ENCODE peak calls at places on chromosome 22, in seven cellular contexts. R, A, B, D, I, V and Z are unnamed samples.

GRCh38 chr22:39839917-39840510 is 53.5 kb downstream of the ENTHD1 start:
- DNase-seq in B (no peak), R (no peak), V (no peak), I (no peak), A (no peak), D (no peak), Z (no peak)

GRCh38 chr22:35586771-35587170 is 30.4 kb downstream of the MB start:
- DNase-seq in A (no peak), D (no peak), V (no peak), R (no peak), I (no peak), B (no peak), Z (no peak)

GRCh38 chr22:24550028-24550901 is 4.7 kb downstream of the GUCD1 start:
- DNase-seq in D (no peak), B (no peak), V (no peak), I (no peak), A (no peak), R (no peak), Z (no peak)

GRCh38 chr22:50613291-50613981 is 12.8 kb downstream of the MAPK8IP2 start:
- DNase-seq in R (peak), V (no peak), D (no peak), B (peak), A (no peak), I (no peak), Z (no peak)

GRCh38 chr22:31210830-31211503 is 1.1 kb upstream of the LIMK2 start:
- DNase-seq in B (no peak), V (no peak), D (no peak), R (no peak), I (no peak), A (no peak), Z (no peak)

GRCh38 chr22:26589367-26589844 is 526 bp downstream of the TPST2 start:
- DNase-seq in B (peak), V (peak), D (no peak), I (peak), A (peak), R (no peak), Z (no peak)

GRCh38 chr22:28768701-28769393 is 3.6 kb upstream of the CCDC117 start:
- DNase-seq in A (no peak), D (no peak), I (no peak), R (no peak), B (no peak), V (no peak), Z (no peak)

GRCh38 chr22:49827307-49827852 is 293 bp downstream of the BRD1 start:
- DNase-seq in I (no peak), B (no peak), A (no peak), V (no peak), D (no peak), R (no peak), Z (no peak)

GRCh38 chr22:40512426-40513136 is 123.9 kb downstream of the MRTFA start:
- DNase-seq in B (no peak), V (no peak), R (no peak), I (no peak), A (no peak), D (no peak), Z (no peak)

GRCh38 chr22:28773461-28773867 is 969 bp downstream of the CCDC117 start:
- DNase-seq in B (no peak), A (no peak), D (no peak), I (no peak), R (no peak), V (no peak), Z (no peak)

GRCh38 chr22:40400173-40400572 is 29.8 kb downstream of the SGSM3 start:
- DNase-seq in A (no peak), V (no peak), D (peak), I (no peak), B (peak), R (no peak), Z (no peak)

GRCh38 chr22:17951315-17951714 is 73.0 kb downstream of the MICAL3 start:
- DNase-seq in V (no peak), B (no peak), R (no peak), D (no peak), A (no peak), I (no peak), Z (no peak)

GRCh38 chr22:24157783-24158170 is 23.5 kb upstream of the SUSD2 start:
- DNase-seq in V (no peak), A (no peak), D (no peak), I (no peak), R (no peak), B (peak), Z (no peak)

GRCh38 chr22:39240841-39241631 is 3.7 kb downstream of the PDGFB start:
- DNase-seq in R (peak), B (no peak), V (no peak), D (no peak), A (peak), I (no peak), Z (no peak)

GRCh38 chr22:39567135-39567946 is 3.2 kb upstream of the CACNA1I start:
- DNase-seq in R (no peak), B (peak), V (no peak), I (no peak), A (no peak), D (no peak), Z (no peak)

GRCh38 chr22:34102633-34103032 is 182.4 kb upstream of the LARGE1 start:
- DNase-seq in R (no peak), D (no peak), A (no peak), B (no peak), I (no peak), V (no peak), Z (no peak)

GRCh38 chr22:31646186-31647019 is 15.6 kb downstream of the PISD start:
- DNase-seq in B (no peak), A (no peak), D (no peak), R (no peak), V (no peak), I (no peak), Z (no peak)

GRCh38 chr22:41289681-41290080 is 3.7 kb upstream of the RANGAP1 start:
- DNase-seq in I (no peak), D (no peak), V (no peak), B (no peak), A (no peak), R (no peak), Z (no peak)

GRCh38 chr22:20977019-20977418 is 5.1 kb upstream of the LZTR1 start:
- DNase-seq in B (no peak), R (no peak), I (no peak), A (no peak), V (no peak), D (no peak), Z (no peak)

GRCh38 chr22:20867179-20868099 is 8.6 kb downstream of the SNAP29 start:
- DNase-seq in B (no peak), V (no peak), I (no peak), A (no peak), R (no peak), D (no peak), Z (no peak)

GRCh38 chr22:30414525-30415047 is 11.0 kb upstream of the MTFP1 start:
- DNase-seq in R (no peak), V (no peak), A (no peak), D (no peak), I (no peak), B (no peak), Z (no peak)

GRCh38 chr22:16917144-16918003 is 90.6 kb downstream of the GAB4 start:
- DNase-seq in B (no peak), A (peak), D (peak), V (peak), I (peak), R (peak), Z (peak)

GRCh38 chr22:25564979-25565677 is 653 bp downstream of the GRK3 start:
- DNase-seq in R (no peak), V (peak), I (peak), B (peak), D (peak), A (peak), Z (peak)

GRCh38 chr22:47307812-47308211 is 545.4 kb downstream of the TBC1D22A start:
- DNase-seq in D (no peak), A (no peak), I (no peak), R (no peak), V (no peak), B (no peak), Z (no peak)

GRCh38 chr22:44525872-44526271 is 27.8 kb upstream of the RTL6 start:
- DNase-seq in A (no peak), V (no peak), I (no peak), R (no peak), B (no peak), D (no peak), Z (no peak)

GRCh38 chr22:35538801-35539321 is 1.8 kb upstream of the RASD2 start:
- DNase-seq in R (no peak), A (no peak), B (no peak), I (peak), V (peak), D (no peak), Z (peak)

GRCh38 chr22:20951932-20952380 is 15.1 kb upstream of the AIFM3 start:
- DNase-seq in B (peak), R (no peak), V (no peak), D (no peak), I (no peak), A (no peak), Z (no peak)

GRCh38 chr22:21703684-21704316 is 31.8 kb downstream of the YPEL1 start:
- DNase-seq in R (no peak), I (no peak), D (no peak), B (no peak), V (no peak), A (no peak), Z (no peak)

GRCh38 chr22:49487950-49488349 is 339.7 kb downstream of the BRD1 start:
- DNase-seq in B (no peak), A (no peak), I (no peak), D (no peak), R (no peak), V (peak), Z (no peak)

GRCh38 chr22:44889233-44889878 is 120.4 kb downstream of the PHF21B start:
- DNase-seq in A (no peak), I (no peak), R (peak), B (peak), D (no peak), V (no peak), Z (no peak)

GRCh38 chr22:38871360-38872171 is 450 bp downstream of the CBX6 start:
- DNase-seq in I (no peak), B (peak), A (no peak), V (no peak), D (peak), R (no peak), Z (no peak)

GRCh38 chr22:25141994-25142620 is 57.6 kb upstream of the CRYBB3 start:
- DNase-seq in R (no peak), V (no peak), I (no peak), A (no peak), D (no peak), B (no peak), Z (no peak)

GRCh38 chr22:44304354-44304753 is 8.4 kb downstream of the SHISAL1 start:
- DNase-seq in V (no peak), R (no peak), A (no peak), D (no peak), I (no peak), B (no peak), Z (no peak)

GRCh38 chr22:39312410-39312809 is 7.0 kb downstream of the RPL3 start:
- DNase-seq in V (no peak), D (no peak), A (no peak), B (no peak), I (no peak), R (no peak), Z (no peak)

GRCh38 chr22:37103151-37103550 is 6.4 kb downstream of the TMPRSS6 start:
- DNase-seq in A (no peak), R (no peak), V (no peak), I (no peak), D (no peak), B (no peak), Z (no peak)

GRCh38 chr22:48459859-48460823 is 1367.5 kb downstream of the BRD1 start:
- DNase-seq in I (no peak), B (no peak), A (no peak), D (no peak), V (no peak), R (peak), Z (no peak)
- TF ChIP-seq CTCF in I (no peak), B (no peak), A (no peak), D (no peak), V (no peak), R (no peak), Z (no peak)

GRCh38 chr22:27686534-27686933 is 115.0 kb downstream of the MN1 start:
- DNase-seq in R (peak), I (no peak), V (no peak), B (no peak), D (no peak), A (peak), Z (no peak)
- TF ChIP-seq CTCF in R (no peak), I (no peak), V (no peak), B (no peak), D (no peak), A (no peak), Z (no peak)

GRCh38 chr22:46133588-46133855 is 16.8 kb upstream of the PPARA start:
- DNase-seq in D (no peak), R (no peak), A (no peak), B (no peak), I (no peak), V (no peak), Z (no peak)

GRCh38 chr22:46132830-46133587 is 17.3 kb upstream of the PPARA start:
- DNase-seq in V (no peak), B (no peak), I (no peak), A (peak), R (no peak), D (no peak), Z (no peak)

GRCh38 chr22:46128606-46129005 is 21.7 kb upstream of the PPARA start:
- DNase-seq in R (no peak), A (no peak), D (no peak), B (no peak), V (no peak), I (no peak), Z (no peak)

GRCh38 chr22:46129390-46130041 is 20.8 kb upstream of the PPARA start:
- DNase-seq in B (peak), V (no peak), R (no peak), D (peak), I (no peak), A (peak), Z (no peak)

DNA sequence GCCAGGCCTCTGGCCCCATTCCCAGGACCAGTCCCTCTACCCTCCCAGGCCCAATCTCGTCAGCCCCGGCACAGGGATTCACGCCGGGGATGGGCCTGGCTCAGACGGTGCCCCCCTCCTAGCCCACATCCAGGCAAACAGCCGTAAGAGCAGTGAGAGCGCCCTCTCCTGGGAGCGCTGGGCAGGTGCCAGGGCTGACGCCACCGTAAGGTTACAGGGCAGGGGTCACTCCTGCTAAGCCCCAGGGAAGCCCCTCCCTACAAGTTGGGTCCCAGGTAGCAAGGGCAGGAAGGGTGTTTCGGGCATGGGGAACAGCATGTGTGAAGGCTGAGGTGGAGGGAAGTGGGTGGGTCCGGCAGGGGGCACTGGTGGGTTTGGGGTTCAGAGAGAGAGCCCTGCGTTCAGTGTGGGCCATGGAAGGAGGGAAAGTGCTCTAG is 19.2 kb upstream of the PPARA start:
- DNase-seq in D (no peak), V (peak), A (peak), I (no peak), R (no peak), B (no peak), Z (no peak)
- TF ChIP-seq CTCF in D (no peak), V (peak), A (no peak), I (peak), R (no peak), B (no peak), Z (peak)

GRCh38 chr22:43096420-43096819 is 7.2 kb upstream of the TTLL1 start:
- DNase-seq in I (no peak), V (no peak), A (no peak), D (no peak), B (no peak), R (no peak), Z (no peak)

GRCh38 chr22:43090130-43090789 is 1.1 kb upstream of the TTLL1 start:
- DNase-seq in D (no peak), A (peak), B (no peak), R (no peak), V (no peak), I (no peak), Z (no peak)

GRCh38 chr22:43094551-43094950 is 5.4 kb upstream of the TTLL1 start:
- DNase-seq in V (no peak), A (no peak), I (no peak), D (no peak), B (no peak), R (no peak), Z (no peak)

GRCh38 chr22:43092085-43092484 is 2.9 kb upstream of the TTLL1 start:
- DNase-seq in V (no peak), D (no peak), A (no peak), I (no peak), B (no peak), R (no peak), Z (no peak)

GRCh38 chr22:43094085-43094484 is 4.9 kb upstream of the TTLL1 start:
- DNase-seq in R (no peak), I (no peak), A (peak), B (no peak), D (no peak), V (no peak), Z (no peak)
- TF ChIP-seq CTCF in R (no peak), I (no peak), A (no peak), B (no peak), D (no peak), V (no peak), Z (peak)

GRCh38 chr22:32823024-32823730 is 21.7 kb downstream of the TIMP3 start:
- DNase-seq in B (no peak), R (no peak), I (peak), V (peak), A (no peak), D (no peak), Z (peak)
- TF ChIP-seq CTCF in B (no peak), R (no peak), I (peak), V (peak), A (peak), D (no peak), Z (peak)